ENCODE peak calls at places on chromosomes 13 and 19, in nine cellular contexts. M, S, N, P, T, W, J, R and D are unnamed samples.

GRCh38 chr13:73171242-73171641 is 112.4 kb downstream of the KLF5 start:
- DNase-seq in M (no peak), S (peak), N (no peak), P (no peak), T (no peak), W (no peak), J (no peak), R (no peak), D (no peak)

GRCh38 chr19:5983367-5983955 is 5.5 kb upstream of the RANBP3 start:
- DNase-seq in M (no peak), S (no peak), N (no peak), P (no peak), T (no peak), W (no peak), J (no peak), R (no peak), D (no peak)

GRCh38 chr19:46602392-46603194 is 1.5 kb downstream of the CALM3 start:
- DNase-seq in M (no peak), S (no peak), N (no peak), P (peak), T (no peak), W (peak), J (peak), R (no peak), D (no peak)

GRCh38 chr13:46126074-46126473 is 21.2 kb upstream of the CPB2 start:
- DNase-seq in M (no peak), S (no peak), N (no peak), P (no peak), T (no peak), W (no peak), J (no peak), R (no peak), D (no peak)

GRCh38 chr13:30078059-30078458 is 227.6 kb upstream of the UBL3 start:
- DNase-seq in M (no peak), S (no peak), N (no peak), P (no peak), T (no peak), W (no peak), J (no peak), R (no peak), D (no peak)

GRCh38 chr13:111954681-111955411 is 112.1 kb upstream of the SOX1 start:
- DNase-seq in M (no peak), S (peak), N (no peak), P (no peak), T (no peak), W (no peak), J (no peak), R (no peak), D (no peak)

GRCh38 chr19:16325161-16325527 is 518 bp downstream of the KLF2 start:
- DNase-seq in M (peak), S (peak), N (peak), P (peak), T (no peak), W (no peak), J (peak), R (no peak), D (no peak)

GRCh38 chr19:40633207-40633606 is 32.0 kb downstream of the LTBP4 start:
- DNase-seq in M (no peak), S (no peak), N (no peak), P (no peak), T (no peak), W (no peak), J (no peak), R (no peak), D (no peak)

GRCh38 chr19:43409415-43409814 is 5.3 kb upstream of the TEX101 start:
- DNase-seq in M (no peak), S (no peak), N (no peak), P (no peak), T (no peak), W (no peak), J (no peak), R (no peak), D (no peak)

GRCh38 chr19:4457654-4458406 is at the start of gene UBXN6:
- DNase-seq in M (peak), S (peak), N (peak), P (peak), T (peak), W (peak), J (peak), R (peak), D (peak)